ENCODE peak calls at places on chromosomes 5 and 9, in ten cellular contexts. One of them, this sample, is unnamed.

GRCh38 chr9:125511780-125512179 is 195.2 kb downstream of the MAPKAP1 start:
- DNase-seq in activated CD4-positive, alpha-beta T cell treated with anti-CD3 and anti-CD28 coated beads, Interleukin-2, amount 10 ng/mL, durations not matched to agents 7 days and 5 days: no peak
- DNase-seq in colonic mucosa: no peak
- DNase-seq in lung: no peak
- DNase-seq in frontal cortex: no peak
- DNase-seq in caudate nucleus: no peak
- DNase-seq in ELF-1: no peak
- DNase-seq in Ammon's horn: no peak
- DNase-seq in adrenal gland: no peak
- DNase-seq in activated CD8-positive, alpha-beta memory T cell treated with anti-CD3 and anti-CD28 coated beads, Interleukin-2, amount 50 U/mL, for 4 hours: no peak
- DNase-seq in this sample: no peak

GRCh38 chr9:136007906-136008692 is 46.9 kb upstream of the UBAC1 start:
- DNase-seq in Ammon's horn: no peak
- DNase-seq in activated CD4-positive, alpha-beta T cell treated with anti-CD3 and anti-CD28 coated beads, Interleukin-2, amount 10 ng/mL, durations not matched to agents 7 days and 5 days: no peak
- DNase-seq in activated CD8-positive, alpha-beta memory T cell treated with anti-CD3 and anti-CD28 coated beads, Interleukin-2, amount 50 U/mL, for 4 hours: no peak
- DNase-seq in colonic mucosa: no peak
- DNase-seq in adrenal gland: no peak
- DNase-seq in ELF-1: no peak
- DNase-seq in caudate nucleus: no peak
- DNase-seq in lung: no peak
- DNase-seq in frontal cortex: peak; percentile 51
- DNase-seq in this sample: no peak

GRCh38 chr9:38183994-38184568 is 115.1 kb upstream of the SHB start:
- DNase-seq in colonic mucosa: no peak
- DNase-seq in lung: no peak
- DNase-seq in adrenal gland: no peak
- DNase-seq in activated CD8-positive, alpha-beta memory T cell treated with anti-CD3 and anti-CD28 coated beads, Interleukin-2, amount 50 U/mL, for 4 hours: no peak
- DNase-seq in frontal cortex: no peak
- DNase-seq in ELF-1: no peak
- DNase-seq in activated CD4-positive, alpha-beta T cell treated with anti-CD3 and anti-CD28 coated beads, Interleukin-2, amount 10 ng/mL, durations not matched to agents 7 days and 5 days: no peak
- DNase-seq in Ammon's horn: no peak
- DNase-seq in caudate nucleus: no peak
- DNase-seq in this sample: no peak

GRCh38 chr9:76866689-76867088 is 39.2 kb downstream of the PRUNE2 start:
- DNase-seq in caudate nucleus: no peak
- DNase-seq in activated CD8-positive, alpha-beta memory T cell treated with anti-CD3 and anti-CD28 coated beads, Interleukin-2, amount 50 U/mL, for 4 hours: no peak
- DNase-seq in adrenal gland: no peak
- DNase-seq in Ammon's horn: no peak
- DNase-seq in colonic mucosa: no peak
- DNase-seq in ELF-1: peak; percentile 47
- DNase-seq in lung: no peak
- DNase-seq in frontal cortex: no peak
- DNase-seq in activated CD4-positive, alpha-beta T cell treated with anti-CD3 and anti-CD28 coated beads, Interleukin-2, amount 10 ng/mL, durations not matched to agents 7 days and 5 days: no peak
- DNase-seq in this sample: no peak

GRCh38 chr5:171314728-171315385 is 5.8 kb downstream of the TLX3 start:
- DNase-seq in activated CD8-positive, alpha-beta memory T cell treated with anti-CD3 and anti-CD28 coated beads, Interleukin-2, amount 50 U/mL, for 4 hours: no peak
- DNase-seq in colonic mucosa: no peak
- DNase-seq in ELF-1: peak; percentile 72
- DNase-seq in Ammon's horn: no peak
- DNase-seq in lung: no peak
- DNase-seq in frontal cortex: no peak
- DNase-seq in adrenal gland: peak; percentile 40
- DNase-seq in activated CD4-positive, alpha-beta T cell treated with anti-CD3 and anti-CD28 coated beads, Interleukin-2, amount 10 ng/mL, durations not matched to agents 7 days and 5 days: no peak
- DNase-seq in caudate nucleus: no peak
- DNase-seq in this sample: no peak

GRCh38 chr5:134490925-134491271 is 34.6 kb upstream of the JADE2 start:
- DNase-seq in ELF-1: no peak
- DNase-seq in frontal cortex: no peak
- DNase-seq in colonic mucosa: no peak
- DNase-seq in caudate nucleus: no peak
- DNase-seq in activated CD8-positive, alpha-beta memory T cell treated with anti-CD3 and anti-CD28 coated beads, Interleukin-2, amount 50 U/mL, for 4 hours: no peak
- DNase-seq in adrenal gland: no peak
- DNase-seq in Ammon's horn: no peak
- DNase-seq in activated CD4-positive, alpha-beta T cell treated with anti-CD3 and anti-CD28 coated beads, Interleukin-2, amount 10 ng/mL, durations not matched to agents 7 days and 5 days: no peak
- DNase-seq in lung: no peak
- DNase-seq in this sample: no peak

GRCh38 chr9:14326264-14326826 is 12.4 kb upstream of the NFIB start:
- DNase-seq in adrenal gland: no peak
- DNase-seq in frontal cortex: no peak
- DNase-seq in lung: no peak
- DNase-seq in caudate nucleus: no peak
- DNase-seq in colonic mucosa: no peak
- DNase-seq in Ammon's horn: peak; percentile 4
- DNase-seq in activated CD4-positive, alpha-beta T cell treated with anti-CD3 and anti-CD28 coated beads, Interleukin-2, amount 10 ng/mL, durations not matched to agents 7 days and 5 days: no peak
- DNase-seq in activated CD8-positive, alpha-beta memory T cell treated with anti-CD3 and anti-CD28 coated beads, Interleukin-2, amount 50 U/mL, for 4 hours: no peak
- DNase-seq in ELF-1: no peak
- DNase-seq in this sample: peak; percentile 97

GRCh38 chr9:100577776-100578448 is at the start of gene CAVIN4:
- DNase-seq in adrenal gland: no peak
- DNase-seq in activated CD4-positive, alpha-beta T cell treated with anti-CD3 and anti-CD28 coated beads, Interleukin-2, amount 10 ng/mL, durations not matched to agents 7 days and 5 days: no peak
- DNase-seq in activated CD8-positive, alpha-beta memory T cell treated with anti-CD3 and anti-CD28 coated beads, Interleukin-2, amount 50 U/mL, for 4 hours: no peak
- DNase-seq in lung: no peak
- DNase-seq in colonic mucosa: no peak
- DNase-seq in caudate nucleus: no peak
- DNase-seq in ELF-1: no peak
- DNase-seq in frontal cortex: no peak
- DNase-seq in Ammon's horn: no peak
- DNase-seq in this sample: no peak

This sample was measured in NCI-H1930.